ENCODE peak calls at places on chromosome 4, in five cellular contexts. One of them, this sample, is unnamed.

GRCh38 chr4:93791570-93792195 is 36.9 kb upstream of the ATOH1 start:
- DNase-seq in H9: peak
- DNase-seq in H1: no peak
- DNase-seq in neuronal stem cell: peak
- DNase-seq in IMR-90: peak
- DNase-seq in this sample: peak

GRCh38 chr4:148795156-148795864 is 353.1 kb upstream of the NR3C2 start:
- DNase-seq in H1: peak
- DNase-seq in H9: peak
- DNase-seq in neuronal stem cell: no peak
- DNase-seq in IMR-90: peak
- DNase-seq in this sample: peak

GRCh38 chr4:124806403-124806802 is 93.9 kb upstream of the ANKRD50 start:
- DNase-seq in IMR-90: peak
- DNase-seq in H1: peak
- DNase-seq in H9: no peak
- DNase-seq in neuronal stem cell: no peak
- DNase-seq in this sample: peak

GRCh38 chr4:11194431-11194830 is 234.3 kb downstream of the HS3ST1 start:
- DNase-seq in neuronal stem cell: no peak
- DNase-seq in H9: no peak
- DNase-seq in IMR-90: no peak
- DNase-seq in H1: no peak
- DNase-seq in this sample: no peak

GRCh38 chr4:76270776-76271175 is 19.3 kb downstream of the FAM47E start:
- DNase-seq in H1: no peak
- DNase-seq in H9: no peak
- DNase-seq in IMR-90: no peak
- DNase-seq in neuronal stem cell: no peak
- DNase-seq in this sample: no peak

GRCh38 chr4:89556596-89557305 is 249.2 kb upstream of the GPRIN3 start:
- DNase-seq in H9: no peak
- DNase-seq in H1: no peak
- DNase-seq in IMR-90: peak
- DNase-seq in neuronal stem cell: no peak
- DNase-seq in this sample: peak

GRCh38 chr4:13546855-13547562 is 2.7 kb upstream of the NKX3-2 start:
- DNase-seq in neuronal stem cell: no peak
- DNase-seq in H9: peak
- DNase-seq in IMR-90: no peak
- DNase-seq in H1: no peak
- DNase-seq in this sample: no peak

GRCh38 chr4:61922766-61923165 is 722.6 kb downstream of the ADGRL3 start:
- DNase-seq in neuronal stem cell: no peak
- DNase-seq in IMR-90: no peak
- DNase-seq in H9: no peak
- DNase-seq in H1: no peak
- DNase-seq in this sample: peak

GRCh38 chr4:181962321-181962720 is 280.9 kb upstream of the TENM3 start:
- DNase-seq in H9: no peak
- DNase-seq in H1: no peak
- DNase-seq in neuronal stem cell: no peak
- DNase-seq in IMR-90: no peak
- DNase-seq in this sample: no peak

GRCh38 chr4:145951931-145952330 is 13.3 kb upstream of the ZNF827 start:
- DNase-seq in H9: no peak
- DNase-seq in H1: no peak
- DNase-seq in IMR-90: peak
- DNase-seq in neuronal stem cell: no peak
- DNase-seq in this sample: no peak

GRCh38 chr4:55354648-55355047 is 8.6 kb downstream of the SRD5A3 start:
- DNase-seq in H1: no peak
- DNase-seq in IMR-90: no peak
- DNase-seq in H9: no peak
- DNase-seq in neuronal stem cell: no peak
- DNase-seq in this sample: no peak

GRCh38 chr4:152896819-152897218 is 39.3 kb upstream of the FHDC1 start:
- DNase-seq in neuronal stem cell: no peak
- DNase-seq in H9: no peak
- DNase-seq in IMR-90: peak
- DNase-seq in H1: no peak
- DNase-seq in this sample: no peak

GRCh38 chr4:124754671-124755070 is 42.1 kb upstream of the ANKRD50 start:
- DNase-seq in H1: no peak
- DNase-seq in H9: no peak
- DNase-seq in neuronal stem cell: no peak
- DNase-seq in IMR-90: peak
- DNase-seq in this sample: no peak

GRCh38 chr4:19486400-19486799 is 765.3 kb upstream of the SLIT2 start:
- DNase-seq in H9: no peak
- DNase-seq in neuronal stem cell: no peak
- DNase-seq in H1: no peak
- DNase-seq in IMR-90: no peak
- DNase-seq in this sample: no peak

GRCh38 chr4:123974419-123975105 is 578.0 kb downstream of the SPRY1 start:
- DNase-seq in IMR-90: no peak
- DNase-seq in neuronal stem cell: no peak
- DNase-seq in H1: no peak
- DNase-seq in H9: no peak
- DNase-seq in this sample: no peak

GRCh38 chr4:102139932-102140331 is 205.3 kb downstream of the SLC39A8 start:
- DNase-seq in IMR-90: no peak
- DNase-seq in neuronal stem cell: no peak
- DNase-seq in H1: no peak
- DNase-seq in H9: no peak
- DNase-seq in this sample: no peak

GRCh38 chr4:81599646-81600231 is 128.0 kb upstream of the RASGEF1B start:
- DNase-seq in H9: no peak
- DNase-seq in neuronal stem cell: no peak
- DNase-seq in H1: no peak
- DNase-seq in IMR-90: no peak
- DNase-seq in this sample: no peak

GRCh38 chr4:146508229-146508939 is 13.4 kb downstream of the SLC10A7 start:
- DNase-seq in H1: no peak
- DNase-seq in H9: no peak
- DNase-seq in neuronal stem cell: no peak
- DNase-seq in IMR-90: no peak
- DNase-seq in this sample: no peak

GRCh38 chr4:5500165-5500564 is 208.2 kb downstream of the EVC2 start:
- DNase-seq in IMR-90: peak
- DNase-seq in H1: no peak
- DNase-seq in neuronal stem cell: no peak
- DNase-seq in H9: no peak
- DNase-seq in this sample: no peak

GRCh38 chr4:166501941-166502382 is 628.9 kb downstream of the TLL1 start:
- DNase-seq in IMR-90: no peak
- DNase-seq in neuronal stem cell: peak
- DNase-seq in H9: peak
- DNase-seq in H1: peak
- DNase-seq in this sample: peak

GRCh38 chr4:41320278-41320677 is 63.5 kb downstream of the UCHL1 start:
- DNase-seq in neuronal stem cell: no peak
- DNase-seq in H1: no peak
- DNase-seq in H9: no peak
- DNase-seq in IMR-90: no peak
- DNase-seq in this sample: no peak

GRCh38 chr4:7813674-7814073 is 126.0 kb downstream of the AFAP1 start:
- DNase-seq in H9: no peak
- DNase-seq in neuronal stem cell: no peak
- DNase-seq in H1: no peak
- DNase-seq in IMR-90: peak
- DNase-seq in this sample: no peak

GRCh38 chr4:7812921-7813320 is 126.7 kb downstream of the AFAP1 start:
- DNase-seq in H9: no peak
- DNase-seq in H1: no peak
- DNase-seq in neuronal stem cell: no peak
- DNase-seq in IMR-90: no peak
- DNase-seq in this sample: no peak

GRCh38 chr4:7815981-7816380 is 123.7 kb downstream of the AFAP1 start:
- DNase-seq in H9: no peak
- DNase-seq in neuronal stem cell: no peak
- DNase-seq in H1: no peak
- DNase-seq in IMR-90: no peak
- DNase-seq in this sample: no peak

GRCh38 chr4:7815562-7815961 is 124.1 kb downstream of the AFAP1 start:
- DNase-seq in IMR-90: peak
- DNase-seq in H1: no peak
- DNase-seq in neuronal stem cell: no peak
- DNase-seq in H9: no peak
- DNase-seq in this sample: no peak

DNA sequence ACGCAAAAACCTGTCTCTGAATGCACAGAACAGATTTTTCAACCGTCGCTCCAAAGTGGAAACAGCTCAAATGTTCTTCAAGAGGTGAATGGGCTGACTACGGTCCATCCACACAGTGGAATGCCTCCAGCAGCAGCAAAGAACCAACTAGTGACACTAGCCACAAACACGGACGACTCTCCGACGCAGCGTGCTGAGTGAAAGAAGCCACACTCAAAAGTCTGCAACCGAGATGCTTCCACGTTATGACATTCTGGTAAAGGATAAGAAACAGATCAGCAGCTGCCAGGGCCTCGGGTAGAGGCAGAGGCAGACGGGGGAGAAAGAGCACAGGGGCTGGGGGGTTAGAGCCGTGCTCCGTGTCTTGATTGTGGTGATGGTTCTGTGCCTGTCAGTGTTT is 125.2 kb downstream of the AFAP1 start:
- DNase-seq in H9: no peak
- DNase-seq in H1: no peak
- DNase-seq in neuronal stem cell: no peak
- DNase-seq in IMR-90: no peak
- DNase-seq in this sample: no peak
- H2AK5ac ChIP-seq in H9: no peak
- H2AK5ac ChIP-seq in H1: no peak
- H2AK5ac ChIP-seq in neuronal stem cell: no peak
- H2AK5ac ChIP-seq in IMR-90: peak
- H2AK5ac ChIP-seq in this sample: no peak

DNA sequence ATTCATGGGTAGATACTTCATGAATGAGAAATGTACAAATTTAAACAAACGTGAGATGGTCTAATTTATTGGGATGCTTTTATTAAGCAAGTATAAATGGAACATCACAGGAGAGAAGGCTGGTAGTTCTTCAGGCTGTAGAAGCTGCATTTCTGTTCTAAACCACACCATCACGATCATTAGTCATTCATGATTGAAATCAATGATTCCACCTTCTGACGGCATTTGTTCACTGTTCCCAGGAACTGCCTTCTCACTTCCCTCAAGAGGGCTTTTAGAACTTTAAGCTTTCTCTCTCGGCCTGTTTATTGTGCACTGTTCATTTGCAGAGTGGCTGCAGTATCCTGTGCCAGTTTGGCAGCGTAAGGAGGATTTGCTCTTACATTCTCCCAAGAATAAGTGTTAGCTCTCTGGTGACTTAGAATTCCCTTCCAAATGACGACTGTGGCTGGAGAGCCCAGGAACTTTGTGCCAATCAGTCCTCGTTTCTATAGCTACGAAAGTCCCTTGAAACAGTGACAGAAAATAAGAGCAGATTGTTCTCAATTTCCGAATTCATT is 54.7 kb downstream of the MFAP3L start:
- DNase-seq in neuronal stem cell: no peak
- DNase-seq in H1: no peak
- DNase-seq in H9: no peak
- DNase-seq in IMR-90: no peak
- DNase-seq in this sample: no peak
- H4K8ac ChIP-seq in neuronal stem cell: no peak
- H4K8ac ChIP-seq in H1: no peak
- H4K8ac ChIP-seq in H9: no peak
- H4K8ac ChIP-seq in IMR-90: no peak
- H4K8ac ChIP-seq in this sample: no peak

GRCh38 chr4:98614081-98614480 is 44.3 kb downstream of the TSPAN5 start:
- DNase-seq in H1: no peak
- DNase-seq in neuronal stem cell: no peak
- DNase-seq in H9: no peak
- DNase-seq in IMR-90: no peak
- DNase-seq in this sample: no peak

GRCh38 chr4:98613453-98614075 is 44.8 kb downstream of the TSPAN5 start:
- DNase-seq in H9: no peak
- DNase-seq in IMR-90: no peak
- DNase-seq in H1: no peak
- DNase-seq in neuronal stem cell: no peak
- DNase-seq in this sample: peak

GRCh38 chr4:98611649-98612317 is 46.6 kb downstream of the TSPAN5 start:
- DNase-seq in H1: no peak
- DNase-seq in IMR-90: no peak
- DNase-seq in neuronal stem cell: no peak
- DNase-seq in H9: no peak
- DNase-seq in this sample: peak

GRCh38 chr4:98610926-98611325 is 47.5 kb downstream of the TSPAN5 start:
- DNase-seq in H9: no peak
- DNase-seq in neuronal stem cell: no peak
- DNase-seq in IMR-90: no peak
- DNase-seq in H1: no peak
- DNase-seq in this sample: no peak

GRCh38 chr4:98612318-98613250 is 45.8 kb downstream of the TSPAN5 start:
- DNase-seq in IMR-90: no peak
- DNase-seq in H9: peak
- DNase-seq in H1: no peak
- DNase-seq in neuronal stem cell: no peak
- DNase-seq in this sample: peak
- H3K4ac ChIP-seq in IMR-90: peak
- H3K4ac ChIP-seq in H9: no peak
- H3K4ac ChIP-seq in H1: no peak
- H3K4ac ChIP-seq in neuronal stem cell: no peak
- H3K4ac ChIP-seq in this sample: no peak

DNA sequence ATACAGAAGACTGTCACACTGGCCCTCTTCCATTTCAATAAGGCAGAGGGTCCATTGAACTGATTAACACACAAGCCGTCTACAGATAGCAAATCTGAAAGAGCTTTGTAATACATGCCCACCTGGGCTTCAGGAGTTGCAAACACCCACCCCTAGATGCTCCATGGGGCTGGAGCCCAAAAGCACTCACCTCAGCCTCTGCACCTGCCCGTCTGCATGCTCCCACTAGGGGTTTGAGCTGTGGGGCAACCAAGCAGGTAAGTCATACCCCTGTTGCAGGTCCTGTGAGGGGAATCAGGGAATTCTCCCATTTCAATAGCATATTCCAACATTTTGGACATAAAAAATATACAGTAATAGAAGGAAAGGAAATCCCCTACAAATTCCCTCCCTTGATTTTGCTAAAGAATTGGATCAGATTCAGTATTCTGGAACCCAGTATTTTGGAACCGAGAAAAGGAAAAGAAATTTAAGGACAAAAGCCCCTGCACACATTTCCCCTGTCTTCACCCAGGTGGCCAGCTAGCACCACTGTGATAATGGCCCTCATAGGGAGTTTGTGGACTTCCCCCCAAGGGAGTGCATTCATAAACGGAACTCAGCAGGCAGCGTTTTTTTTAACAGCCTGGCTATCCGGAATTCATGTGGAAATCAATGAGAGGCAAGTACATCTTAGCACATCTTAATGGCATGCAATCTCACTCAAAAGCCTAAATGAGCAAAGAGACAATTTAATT is 243.2 kb upstream of the KCNIP4 start:
- DNase-seq in neuronal stem cell: no peak
- DNase-seq in H9: no peak
- DNase-seq in H1: no peak
- DNase-seq in IMR-90: no peak
- DNase-seq in this sample: peak
- H2AK5ac ChIP-seq in neuronal stem cell: peak
- H2AK5ac ChIP-seq in H9: no peak
- H2AK5ac ChIP-seq in H1: no peak
- H2AK5ac ChIP-seq in IMR-90: no peak
- H2AK5ac ChIP-seq in this sample: no peak

GRCh38 chr4:78207951-78208350 is 150.8 kb downstream of the FRAS1 start:
- DNase-seq in neuronal stem cell: no peak
- DNase-seq in H1: no peak
- DNase-seq in IMR-90: no peak
- DNase-seq in H9: no peak
- DNase-seq in this sample: peak
- H4K8ac ChIP-seq in neuronal stem cell: no peak
- H4K8ac ChIP-seq in H1: no peak
- H4K8ac ChIP-seq in IMR-90: no peak
- H4K8ac ChIP-seq in H9: no peak
- H4K8ac ChIP-seq in this sample: no peak

This sample was measured in mesendoderm.